ENCODE peak calls at places on chromosomes 16 and 17, in four cellular contexts. One of them, this sample, is unnamed.

GRCh38 chr16:12000032-12000431 is 23.5 kb downstream of the SNX29 start:
- DNase-seq in GM12878: no peak
- DNase-seq in HCT116: no peak
- DNase-seq in H1: no peak
- DNase-seq in this sample: no peak

GRCh38 chr17:1143573-1143972 is 36.2 kb downstream of the ABR start:
- DNase-seq in GM12878: no peak
- DNase-seq in HCT116: no peak
- DNase-seq in H1: no peak
- DNase-seq in this sample: no peak

GRCh38 chr16:75703341-75703740 is 2.1 kb upstream of the DUXB start:
- DNase-seq in GM12878: no peak
- DNase-seq in HCT116: no peak
- DNase-seq in H1: no peak
- DNase-seq in this sample: no peak

GRCh38 chr16:79776243-79776884 is 175.8 kb upstream of the MAF start:
- DNase-seq in GM12878: no peak
- DNase-seq in HCT116: no peak
- DNase-seq in H1: no peak
- DNase-seq in this sample: no peak

GRCh38 chr17:55420776-55421178 is 858 bp downstream of the MMD start:
- DNase-seq in GM12878: no peak
- DNase-seq in HCT116: no peak
- DNase-seq in H1: peak
- DNase-seq in this sample: peak

GRCh38 chr16:442976-443375 is 17.5 kb downstream of the RAB11FIP3 start:
- DNase-seq in GM12878: no peak
- DNase-seq in HCT116: no peak
- DNase-seq in H1: no peak
- DNase-seq in this sample: peak

GRCh38 chr17:77790143-77790829 is 168.2 kb upstream of the TNRC6C start:
- DNase-seq in GM12878: no peak
- DNase-seq in HCT116: no peak
- DNase-seq in H1: peak
- DNase-seq in this sample: peak

GRCh38 chr16:4123617-4124300 is 7.5 kb upstream of the ADCY9 start:
- DNase-seq in GM12878: no peak
- DNase-seq in HCT116: no peak
- DNase-seq in H1: no peak
- DNase-seq in this sample: no peak

GRCh38 chr16:47732806-47733150 is 271.6 kb downstream of the PHKB start:
- DNase-seq in GM12878: no peak
- DNase-seq in HCT116: peak
- DNase-seq in H1: no peak
- DNase-seq in this sample: no peak

GRCh38 chr17:57032343-57032742 is 52.7 kb upstream of the AKAP1 start:
- DNase-seq in GM12878: no peak
- DNase-seq in HCT116: no peak
- DNase-seq in H1: no peak
- DNase-seq in this sample: no peak

GRCh38 chr16:25606069-25606468 is 85.7 kb upstream of the HS3ST4 start:
- DNase-seq in GM12878: no peak
- DNase-seq in HCT116: no peak
- DNase-seq in H1: no peak
- DNase-seq in this sample: no peak

GRCh38 chr16:180101-180920 is at the start of gene HBQ1:
- DNase-seq in GM12878: no peak
- DNase-seq in HCT116: no peak
- DNase-seq in H1: peak
- DNase-seq in this sample: no peak

GRCh38 chr17:35129154-35129972 is 7.9 kb downstream of the FNDC8 start:
- DNase-seq in GM12878: no peak
- DNase-seq in HCT116: no peak
- DNase-seq in H1: no peak
- DNase-seq in this sample: no peak

GRCh38 chr16:84683691-84684591 is 15.9 kb upstream of the USP10 start:
- DNase-seq in GM12878: no peak
- DNase-seq in HCT116: no peak
- DNase-seq in H1: no peak
- DNase-seq in this sample: no peak

GRCh38 chr17:7034955-7035590 is 742 bp upstream of the SLC16A13 start:
- DNase-seq in GM12878: no peak
- DNase-seq in HCT116: no peak
- DNase-seq in H1: no peak
- DNase-seq in this sample: no peak

GRCh38 chr17:9056566-9056965 is 35.3 kb downstream of the NTN1 start:
- DNase-seq in GM12878: no peak
- DNase-seq in HCT116: no peak
- DNase-seq in H1: no peak
- DNase-seq in this sample: no peak

GRCh38 chr16:47612711-47613110 is 151.6 kb downstream of the PHKB start:
- DNase-seq in GM12878: no peak
- DNase-seq in HCT116: no peak
- DNase-seq in H1: no peak
- DNase-seq in this sample: no peak

GRCh38 chr17:51434434-51435170 is 174.3 kb downstream of the UTP18 start:
- DNase-seq in GM12878: no peak
- DNase-seq in HCT116: peak
- DNase-seq in H1: no peak
- DNase-seq in this sample: no peak

GRCh38 chr16:89841275-89841674 is 13.0 kb downstream of the SPIRE2 start:
- DNase-seq in GM12878: no peak
- DNase-seq in HCT116: no peak
- DNase-seq in H1: no peak
- DNase-seq in this sample: no peak

GRCh38 chr17:45271603-45272002 is 9.7 kb upstream of the SPATA32 start:
- DNase-seq in GM12878: no peak
- DNase-seq in HCT116: no peak
- DNase-seq in H1: no peak
- DNase-seq in this sample: no peak

GRCh38 chr17:18258356-18259038 is at the start of gene FLII:
- DNase-seq in GM12878: no peak
- DNase-seq in HCT116: no peak
- DNase-seq in H1: peak
- DNase-seq in this sample: peak

GRCh38 chr17:81577278-81578000 is 25.3 kb upstream of the FAAP100 start:
- DNase-seq in GM12878: no peak
- DNase-seq in HCT116: no peak
- DNase-seq in H1: no peak
- DNase-seq in this sample: no peak

GRCh38 chr16:4370570-4371480 is 823 bp upstream of the VASN start:
- DNase-seq in GM12878: no peak
- DNase-seq in HCT116: no peak
- DNase-seq in H1: no peak
- DNase-seq in this sample: no peak

GRCh38 chr17:17300624-17301568 is 2.3 kb upstream of the NT5M start:
- DNase-seq in GM12878: no peak
- DNase-seq in HCT116: no peak
- DNase-seq in H1: peak
- DNase-seq in this sample: no peak

GRCh38 chr16:6684076-6684673 is 648.5 kb upstream of the RBFOX1 start:
- DNase-seq in GM12878: no peak
- DNase-seq in HCT116: no peak
- DNase-seq in H1: peak
- DNase-seq in this sample: peak

GRCh38 chr16:84986879-84987278 is 24.5 kb downstream of the ZDHHC7 start:
- DNase-seq in GM12878: no peak
- DNase-seq in HCT116: no peak
- DNase-seq in H1: no peak
- DNase-seq in this sample: no peak

GRCh38 chr17:14308636-14308964 is 7.7 kb downstream of the HS3ST3B1 start:
- DNase-seq in GM12878: no peak
- DNase-seq in HCT116: no peak
- DNase-seq in H1: no peak
- DNase-seq in this sample: no peak

GRCh38 chr16:3097266-3097665 is 1.8 kb downstream of the ZSCAN10 start:
- DNase-seq in GM12878: no peak
- DNase-seq in HCT116: no peak
- DNase-seq in H1: no peak
- DNase-seq in this sample: no peak

GRCh38 chr16:3096362-3096761 is 2.7 kb downstream of the ZSCAN10 start:
- DNase-seq in GM12878: no peak
- DNase-seq in HCT116: no peak
- DNase-seq in H1: no peak
- DNase-seq in this sample: no peak

GRCh38 chr16:3092501-3092991 is 6.5 kb downstream of the ZSCAN10 start:
- DNase-seq in GM12878: no peak
- DNase-seq in HCT116: no peak
- DNase-seq in H1: no peak
- DNase-seq in this sample: no peak

GRCh38 chr16:3095869-3096268 is 3.2 kb downstream of the ZSCAN10 start:
- DNase-seq in GM12878: no peak
- DNase-seq in HCT116: peak
- DNase-seq in H1: no peak
- DNase-seq in this sample: no peak

DNA sequence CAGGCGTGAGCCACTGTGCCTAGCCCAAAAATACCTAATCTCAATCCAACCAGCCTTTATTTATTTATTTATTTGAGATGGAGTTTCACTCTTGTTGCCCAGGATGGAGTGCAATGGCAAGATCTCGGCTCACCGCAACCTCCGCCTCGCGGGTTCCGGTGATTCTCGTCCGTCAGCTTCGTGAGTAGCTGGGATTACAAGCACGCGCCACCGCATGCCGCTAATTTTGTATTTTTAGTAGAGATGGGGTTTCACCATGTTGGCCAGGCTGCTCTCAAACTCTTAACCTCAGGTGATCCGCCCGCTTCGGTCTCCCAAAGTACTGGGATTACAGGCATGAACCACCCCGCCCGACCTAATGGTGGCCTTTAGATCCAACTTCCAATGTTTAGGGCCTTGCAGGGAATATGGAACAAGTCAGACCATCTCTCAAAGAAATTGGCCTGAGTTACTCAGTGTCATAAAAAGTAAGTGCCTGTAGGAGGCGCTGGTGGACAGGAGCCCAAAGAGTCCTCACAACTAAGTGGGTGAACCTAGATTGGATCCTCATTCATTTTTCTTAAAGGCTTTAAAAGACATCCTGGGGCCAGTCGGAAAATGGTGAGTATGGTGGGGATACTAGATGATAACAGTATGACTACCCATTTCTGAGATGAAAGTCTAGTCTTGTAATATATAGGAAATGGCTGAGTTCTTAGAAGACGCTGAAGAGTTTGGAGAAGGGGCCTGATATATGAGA is 4.6 kb downstream of the ZSCAN10 start:
- DNase-seq in GM12878: no peak
- DNase-seq in HCT116: peak
- DNase-seq in H1: peak
- DNase-seq in this sample: no peak
- TF ChIP-seq JUND in GM12878: no peak
- TF ChIP-seq JUND in HCT116: no peak
- TF ChIP-seq JUND in H1: no peak
- TF ChIP-seq JUND in this sample: no peak

GRCh38 chr16:71894229-71894920 is 956 bp upstream of the IST1 start:
- DNase-seq in GM12878: no peak
- DNase-seq in HCT116: peak
- DNase-seq in H1: peak
- DNase-seq in this sample: peak
- TF ChIP-seq JUND in GM12878: no peak
- TF ChIP-seq JUND in HCT116: no peak
- TF ChIP-seq JUND in H1: no peak
- TF ChIP-seq JUND in this sample: no peak

GRCh38 chr17:75877752-75878173 is 618 bp downstream of the TRIM47 start:
- DNase-seq in GM12878: no peak
- DNase-seq in HCT116: no peak
- DNase-seq in H1: peak
- DNase-seq in this sample: peak

GRCh38 chr17:75876938-75877751 is 1.2 kb downstream of the TRIM47 start:
- DNase-seq in GM12878: no peak
- DNase-seq in HCT116: peak
- DNase-seq in H1: peak
- DNase-seq in this sample: no peak

GRCh38 chr17:75876190-75876937 is 2.0 kb downstream of the TRIM47 start:
- DNase-seq in GM12878: no peak
- DNase-seq in HCT116: peak
- DNase-seq in H1: peak
- DNase-seq in this sample: peak

GRCh38 chr17:75875940-75876189 is 2.5 kb downstream of the TRIM47 start:
- DNase-seq in GM12878: no peak
- DNase-seq in HCT116: no peak
- DNase-seq in H1: no peak
- DNase-seq in this sample: no peak

DNA sequence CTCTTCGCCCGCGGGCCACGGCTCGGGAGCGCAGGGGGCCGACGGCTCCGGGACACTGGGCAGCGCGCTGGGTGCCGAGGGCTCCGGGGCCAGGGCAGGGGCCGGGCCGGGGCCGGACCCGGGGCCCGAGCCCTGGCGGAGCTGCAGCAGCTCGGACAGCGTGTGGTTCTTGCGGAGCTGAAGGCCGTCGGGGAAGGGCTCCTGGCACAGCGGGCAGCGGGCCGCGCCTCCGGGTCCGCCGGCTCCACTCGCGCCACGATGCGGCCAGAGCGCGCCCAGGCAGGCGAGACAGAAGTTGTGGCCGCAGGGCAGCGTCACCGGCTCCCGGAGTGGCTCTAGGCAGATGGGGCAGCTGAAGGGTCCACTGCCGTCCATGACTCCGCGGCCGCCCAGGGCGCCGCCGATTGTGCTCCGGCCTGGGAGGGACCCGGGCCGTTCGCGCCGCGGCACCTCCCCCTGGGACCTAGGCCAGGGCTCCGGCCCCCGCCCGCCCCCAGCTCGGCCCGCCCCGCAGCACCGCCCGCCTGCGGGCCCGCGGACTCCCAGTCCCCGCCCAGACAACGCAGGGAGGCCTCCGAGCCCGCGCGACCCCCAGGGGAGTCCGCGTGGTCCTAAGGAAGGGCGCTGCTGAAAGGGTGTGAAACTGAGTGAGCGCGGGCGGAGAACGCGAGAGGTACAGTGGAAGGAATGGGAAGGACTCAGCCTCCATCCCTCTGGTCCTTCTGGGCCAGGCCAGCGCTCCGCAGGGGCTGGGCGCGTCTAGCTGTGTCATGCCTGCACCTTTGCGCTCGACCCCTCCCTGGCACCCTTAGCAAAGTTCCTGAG is at the start of gene TRIM47:
- DNase-seq in GM12878: no peak
- DNase-seq in HCT116: no peak
- DNase-seq in H1: peak
- DNase-seq in this sample: peak
- TF ChIP-seq JUND in GM12878: no peak
- TF ChIP-seq JUND in HCT116: no peak
- TF ChIP-seq JUND in H1: no peak
- TF ChIP-seq JUND in this sample: no peak

GRCh38 chr16:28013392-28013791 is 50.1 kb downstream of the GSG1L start:
- DNase-seq in GM12878: no peak
- DNase-seq in HCT116: no peak
- DNase-seq in H1: no peak
- DNase-seq in this sample: no peak

GRCh38 chr16:28013878-28014277 is 49.6 kb downstream of the GSG1L start:
- DNase-seq in GM12878: no peak
- DNase-seq in HCT116: no peak
- DNase-seq in H1: no peak
- DNase-seq in this sample: no peak

GRCh38 chr16:28010671-28011070 is 52.8 kb downstream of the GSG1L start:
- DNase-seq in GM12878: no peak
- DNase-seq in HCT116: no peak
- DNase-seq in H1: no peak
- DNase-seq in this sample: no peak

GRCh38 chr16:28011223-28011622 is 52.3 kb downstream of the GSG1L start:
- DNase-seq in GM12878: no peak
- DNase-seq in HCT116: no peak
- DNase-seq in H1: no peak
- DNase-seq in this sample: no peak

GRCh38 chr16:28012031-28012445 is 51.5 kb downstream of the GSG1L start:
- DNase-seq in GM12878: no peak
- DNase-seq in HCT116: no peak
- DNase-seq in H1: no peak
- DNase-seq in this sample: no peak
- TF ChIP-seq JUND in GM12878: no peak
- TF ChIP-seq JUND in HCT116: no peak
- TF ChIP-seq JUND in H1: no peak
- TF ChIP-seq JUND in this sample: no peak